ENCODE peak calls at places on chromosomes 4 and X, in five cellular contexts. X is HepG2, J is HEK293T, M is H1, P is GM12878. Q is an unnamed sample.

GRCh38 chr4:24763631-24764302 is 31.6 kb upstream of the SOD3 start:
- DNase-seq in X (no peak), J (no peak), P (no peak), M (no peak), Q (no peak)

GRCh38 chr4:108166038-108166437 is 2.7 kb downstream of the LEF1 start:
- DNase-seq in J (no peak), M (no peak), P (no peak), X (no peak), Q (no peak)

GRCh38 chrX:81202413-81202794 is 502 bp downstream of the SH3BGRL start:
- DNase-seq in P (no peak), J (no peak), X (no peak), M (no peak), Q (no peak)

GRCh38 chr4:125735107-125735506 is 420.4 kb downstream of the FAT4 start:
- DNase-seq in M (no peak), P (no peak), X (peak; percentile 33), J (no peak), Q (no peak)

GRCh38 chr4:102620697-102621497 is 119.7 kb downstream of the NFKB1 start:
- DNase-seq in P (no peak), M (no peak), J (peak; percentile 75), X (peak; percentile 92), Q (no peak)

GRCh38 chr4:89992744-89993143 is 98.1 kb downstream of the MMRN1 start:
- DNase-seq in J (no peak), X (no peak), P (no peak), M (no peak), Q (no peak)

GRCh38 chrX:140664939-140665338 is 44.6 kb upstream of the LINC00632 start:
- DNase-seq in X (peak; percentile 15), M (no peak), P (no peak), J (peak; percentile 23), Q (no peak)

GRCh38 chr4:114598191-114599121 is at the start of gene UGT8:
- DNase-seq in P (no peak), X (no peak), M (peak; percentile 84), J (peak; percentile 63), Q (peak; percentile 6)

GRCh38 chrX:103607385-103608304 is at the start of gene TCEAL3:
- DNase-seq in P (no peak), X (no peak), J (no peak), M (peak; percentile 69), Q (no peak)

GRCh38 chr4:73257995-73258667 is 467 bp downstream of the ANKRD17 start:
- DNase-seq in X (peak; percentile 53), J (peak; percentile 31), P (no peak), M (peak; percentile 55), Q (no peak)

GRCh38 chr4:145381163-145381562 is 100.5 kb upstream of the SMAD1 start:
- DNase-seq in M (no peak), P (no peak), J (no peak), X (no peak), Q (no peak)

GRCh38 chr4:128525387-128525786 is 237.8 kb upstream of the PGRMC2 start:
- DNase-seq in M (no peak), J (no peak), X (no peak), P (no peak), Q (no peak)

GRCh38 chrX:12170755-12171154 is 32.5 kb downstream of the FRMPD4 start:
- DNase-seq in M (no peak), P (no peak), J (no peak), X (no peak), Q (no peak)

GRCh38 chrX:3231766-3232165 is 114.7 kb downstream of the MXRA5 start:
- DNase-seq in J (no peak), P (no peak), X (no peak), M (no peak), Q (no peak)

GRCh38 chr4:8725845-8726244 is 133.3 kb downstream of the CPZ start:
- DNase-seq in P (no peak), J (no peak), X (no peak), M (no peak), Q (no peak)

GRCh38 chrX:136635235-136635634 is 12.7 kb upstream of the CD40LG start:
- DNase-seq in J (no peak), X (no peak), M (no peak), P (peak; percentile 51), Q (no peak)

GRCh38 chrX:131262200-131262599 is 26.9 kb downstream of the IGSF1 start:
- DNase-seq in J (no peak), M (no peak), P (no peak), X (no peak), Q (no peak)

GRCh38 chrX:71487814-71488213 is 45.1 kb upstream of the OGT start:
- DNase-seq in X (peak; percentile 21), P (no peak), J (no peak), M (no peak), Q (no peak)

GRCh38 chrX:10512258-10512657 is 108.1 kb downstream of the MID1 start:
- DNase-seq in P (no peak), X (no peak), M (no peak), J (no peak), Q (no peak)

DNA sequence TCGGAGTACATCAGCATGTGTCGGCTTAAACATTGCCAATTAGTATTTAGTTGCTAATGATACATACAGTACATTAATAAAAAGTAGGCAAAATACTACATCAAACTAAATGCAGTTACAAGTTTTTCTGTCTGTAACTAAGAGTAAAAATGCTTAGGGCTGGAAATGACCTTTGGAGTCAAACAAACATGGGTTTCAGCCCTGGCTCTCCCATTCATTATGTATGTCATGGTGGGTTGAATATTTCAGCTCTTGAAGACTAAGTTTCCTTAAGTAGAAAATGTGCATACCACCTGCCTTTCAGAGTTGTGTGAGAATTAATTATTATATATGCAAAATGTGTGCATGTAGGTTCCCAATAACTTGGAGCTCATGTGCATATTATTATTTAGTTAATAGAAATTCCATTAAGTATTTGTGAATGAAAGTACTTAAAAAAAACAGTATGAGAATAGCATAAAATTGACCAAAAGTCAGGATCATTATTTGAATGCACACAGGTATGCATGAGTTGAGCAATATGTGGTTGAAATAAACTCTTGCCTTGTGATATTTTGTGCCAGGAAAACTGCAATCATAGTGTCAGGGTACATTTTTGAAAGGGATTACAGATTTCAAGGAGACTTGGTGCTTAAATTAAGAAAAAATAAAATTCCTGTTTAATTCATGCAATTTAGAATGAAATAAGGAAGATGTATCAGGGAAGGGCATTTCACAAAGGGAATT is 2048.7 kb downstream of the PCDH7 start:
- DNase-seq in J (no peak), P (no peak), X (peak; percentile 42), M (no peak), Q (no peak)
- TF ChIP-seq SUZ12 in J (no peak), P (no peak), X (no peak), M (no peak), Q (no peak)

DNA sequence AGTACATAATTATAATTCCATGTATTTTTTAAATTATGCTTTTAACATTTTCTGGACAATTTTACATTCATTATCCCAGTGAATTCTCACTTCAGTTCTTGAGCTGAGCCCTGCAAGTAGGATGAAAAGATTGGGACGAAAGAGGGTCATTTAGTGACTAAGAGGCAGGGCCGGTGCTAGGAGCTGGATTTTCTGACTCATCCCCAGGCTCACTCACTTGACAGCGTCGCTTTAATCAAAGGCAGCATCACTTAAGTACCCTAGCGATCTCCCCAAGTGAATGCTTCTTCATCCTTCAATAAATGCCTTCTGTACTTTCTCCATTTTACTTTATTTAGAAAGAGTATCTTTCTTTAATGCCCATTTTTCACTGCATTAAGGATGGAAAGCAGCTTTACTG is 263.6 kb downstream of the HS3ST1 start:
- DNase-seq in P (no peak), X (no peak), M (no peak), J (no peak), Q (no peak)
- TF ChIP-seq SUZ12 in P (no peak), X (no peak), M (no peak), J (no peak), Q (no peak)

GRCh38 chr4:120692964-120693363 is 229.6 kb downstream of the PRDM5 start:
- DNase-seq in P (no peak), M (no peak), J (no peak), X (peak; percentile 38), Q (no peak)
- TF ChIP-seq SUZ12 in P (no peak), M (no peak), J (no peak), X (no peak), Q (no peak)

DNA sequence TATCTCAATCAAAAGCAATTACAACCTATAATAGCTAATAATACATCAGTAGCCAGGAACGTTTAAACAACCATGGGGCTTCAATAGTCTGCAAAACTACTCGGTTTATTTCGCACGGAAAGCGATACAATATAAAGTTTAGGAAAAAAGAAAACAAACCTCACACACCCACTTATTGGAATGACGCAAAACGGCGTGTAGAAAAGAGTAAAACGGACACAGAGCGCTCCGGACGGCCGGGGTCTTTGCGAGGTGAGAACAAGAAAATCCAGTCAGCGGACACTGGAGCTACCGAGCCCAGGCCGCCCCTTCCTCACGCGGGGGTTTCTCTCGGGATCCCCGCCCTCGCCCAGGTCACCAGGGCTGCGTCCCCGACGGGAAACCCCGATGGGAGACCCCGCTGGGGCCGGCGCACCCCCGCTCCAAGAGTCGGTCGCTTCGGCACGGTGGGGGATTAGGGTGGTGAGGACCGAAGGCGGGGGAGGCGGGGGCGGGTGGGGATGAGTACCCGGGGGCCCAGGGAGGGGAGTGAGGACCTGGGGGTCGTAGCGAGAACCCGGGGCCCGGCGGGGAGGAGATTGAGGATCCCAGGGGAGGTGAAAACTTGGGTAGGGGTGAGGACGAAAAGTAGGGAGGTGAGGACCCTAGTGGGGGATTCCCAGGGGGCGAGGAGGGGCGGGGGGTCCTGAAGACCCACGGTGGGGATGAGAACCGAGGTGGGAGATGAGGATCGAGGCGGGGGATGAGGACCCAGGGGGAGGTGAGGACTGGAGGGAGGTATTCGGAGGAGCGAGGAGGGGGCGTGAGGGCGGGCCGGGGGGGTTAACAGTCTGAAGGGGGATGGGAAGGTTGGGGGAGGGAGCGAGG is 737 bp downstream of the NELFA start:
- DNase-seq in P (no peak), M (no peak), X (no peak), J (no peak), Q (no peak)
- TF ChIP-seq SUZ12 in P (no peak), M (no peak), X (no peak), J (no peak), Q (no peak)

GRCh38 chrX:86981326-86981890 is 536.2 kb upstream of the KLHL4 start:
- DNase-seq in J (no peak), X (no peak), P (no peak), M (peak; percentile 41), Q (peak; percentile 35)
- TF ChIP-seq SUZ12 in J (no peak), X (no peak), P (no peak), M (no peak), Q (no peak)

GRCh38 chrX:23797371-23798128 is 14.6 kb downstream of the SAT1 start:
- DNase-seq in X (no peak), P (no peak), M (no peak), J (no peak), Q (no peak)
- TF ChIP-seq SUZ12 in X (no peak), P (no peak), M (no peak), J (no peak), Q (no peak)

GRCh38 chr4:155442267-155443105 is 65.7 kb upstream of the MAP9 start:
- DNase-seq in P (no peak), J (peak; percentile 72), X (peak; percentile 32), M (peak; percentile 89), Q (peak; percentile 33)
- TF ChIP-seq SUZ12 in P (no peak), J (no peak), X (no peak), M (no peak), Q (no peak)